ENCODE peak calls at places on chromosomes 1 and 21, in six cellular contexts. V is psoas muscle, H is stomach, E is GM13977, O is PC-3, P is HCT116. Q is an unnamed sample.

GRCh38 chr1:19926296-19927129 is 3.1 kb upstream of the PLA2G2E start:
- DNase-seq in V (no peak), E (no peak), H (no peak), O (peak; percentile 90), P (peak; percentile 74), Q (no peak)

GRCh38 chr1:25198731-25199231 is 33.5 kb downstream of the SYF2 start:
- DNase-seq in E (peak; percentile 53), V (no peak), P (no peak), H (peak; percentile 72), O (peak; percentile 3), Q (no peak)

GRCh38 chr21:22691643-22692042 is 1693.4 kb downstream of the NCAM2 start:
- DNase-seq in H (no peak), V (no peak), P (no peak), O (no peak), E (no peak), Q (no peak)

GRCh38 chr1:153805929-153806750 is 30.9 kb downstream of the SLC27A3 start:
- DNase-seq in O (no peak), P (no peak), V (peak; percentile 14), H (no peak), E (no peak), Q (no peak)

GRCh38 chr1:162161921-162162550 is 92.5 kb downstream of the NOS1AP start:
- DNase-seq in V (no peak), E (no peak), P (no peak), O (no peak), H (no peak), Q (no peak)

GRCh38 chr1:230425252-230426061 is 675 bp downstream of the PGBD5 start:
- DNase-seq in E (peak; percentile 45), O (no peak), V (no peak), H (no peak), P (no peak), Q (no peak)

GRCh38 chr1:80594013-80594412 is 1206.7 kb upstream of the ADGRL2 start:
- DNase-seq in E (no peak), V (no peak), P (no peak), H (no peak), O (peak; percentile 79), Q (no peak)

GRCh38 chr1:157272899-157273774 is 134.9 kb upstream of the ETV3 start:
- DNase-seq in P (no peak), E (no peak), O (no peak), V (no peak), H (no peak), Q (no peak)

GRCh38 chr1:204036882-204037645 is 35.9 kb upstream of the SOX13 start:
- DNase-seq in H (no peak), E (no peak), O (no peak), P (no peak), V (no peak), Q (no peak)
- TF ChIP-seq CTCF in H (no peak), E (no peak), O (peak; percentile 33), P (no peak), V (no peak), Q (no peak)

GRCh38 chr1:82565146-82565545 is 764.4 kb downstream of the ADGRL2 start:
- DNase-seq in E (no peak), O (peak; percentile 48), P (peak; percentile 59), H (no peak), V (no peak), Q (no peak)
- TF ChIP-seq CTCF in E (no peak), O (no peak), P (no peak), H (no peak), V (no peak), Q (no peak)

GRCh38 chr1:114959423-114959822 is 70.2 kb upstream of the TSHB start:
- DNase-seq in H (no peak), E (no peak), P (no peak), O (no peak), V (no peak), Q (no peak)

GRCh38 chr1:114956570-114956969 is 73.1 kb upstream of the TSHB start:
- DNase-seq in O (peak; percentile 12), H (no peak), P (peak; percentile 21), V (no peak), E (no peak), Q (no peak)
- TF ChIP-seq CTCF in O (peak; percentile 41), H (no peak), P (peak; percentile 24), V (peak; percentile 33), E (peak; percentile 50), Q (no peak)

GRCh38 chr1:236304682-236305081 is 22.9 kb upstream of the ERO1B start:
- DNase-seq in H (no peak), P (no peak), E (no peak), V (no peak), O (no peak), Q (no peak)

GRCh38 chr1:236303675-236304074 is 21.9 kb upstream of the ERO1B start:
- DNase-seq in H (no peak), P (no peak), O (no peak), E (peak; percentile 63), V (no peak), Q (no peak)

GRCh38 chr1:236311040-236311439 is 29.3 kb upstream of the ERO1B start:
- DNase-seq in H (no peak), O (no peak), E (no peak), P (no peak), V (no peak), Q (no peak)

GRCh38 chr1:236308827-236309226 is 27.1 kb upstream of the ERO1B start:
- DNase-seq in E (no peak), H (no peak), P (no peak), O (no peak), V (no peak), Q (no peak)

GRCh38 chr1:236307437-236307836 is 25.7 kb upstream of the ERO1B start:
- DNase-seq in O (no peak), V (no peak), H (no peak), E (no peak), P (no peak), Q (no peak)
- TF ChIP-seq CTCF in O (no peak), V (no peak), H (no peak), E (no peak), P (no peak), Q (no peak)

GRCh38 chr1:150809651-150810050 is 1.6 kb upstream of the CTSK start:
- DNase-seq in H (no peak), O (peak; percentile 22), E (no peak), P (no peak), V (no peak), Q (no peak)

GRCh38 chr1:150808851-150809250 is 791 bp upstream of the CTSK start:
- DNase-seq in P (no peak), H (no peak), E (no peak), V (no peak), O (no peak), Q (no peak)

GRCh38 chr1:150808134-150808533 is at the start of gene CTSK:
- DNase-seq in P (no peak), H (no peak), E (no peak), O (no peak), V (no peak), Q (no peak)

GRCh38 chr1:150813028-150813707 is 5.1 kb upstream of the CTSK start:
- DNase-seq in V (peak; percentile 62), O (peak; percentile 79), E (no peak), P (peak; percentile 16), H (peak; percentile 79), Q (peak; percentile 72)

GRCh38 chr1:150810958-150811676 is 3.1 kb upstream of the CTSK start:
- DNase-seq in E (no peak), V (no peak), P (no peak), O (no peak), H (peak; percentile 38), Q (no peak)
- TF ChIP-seq CTCF in E (no peak), V (no peak), P (no peak), O (no peak), H (no peak), Q (no peak)

DNA sequence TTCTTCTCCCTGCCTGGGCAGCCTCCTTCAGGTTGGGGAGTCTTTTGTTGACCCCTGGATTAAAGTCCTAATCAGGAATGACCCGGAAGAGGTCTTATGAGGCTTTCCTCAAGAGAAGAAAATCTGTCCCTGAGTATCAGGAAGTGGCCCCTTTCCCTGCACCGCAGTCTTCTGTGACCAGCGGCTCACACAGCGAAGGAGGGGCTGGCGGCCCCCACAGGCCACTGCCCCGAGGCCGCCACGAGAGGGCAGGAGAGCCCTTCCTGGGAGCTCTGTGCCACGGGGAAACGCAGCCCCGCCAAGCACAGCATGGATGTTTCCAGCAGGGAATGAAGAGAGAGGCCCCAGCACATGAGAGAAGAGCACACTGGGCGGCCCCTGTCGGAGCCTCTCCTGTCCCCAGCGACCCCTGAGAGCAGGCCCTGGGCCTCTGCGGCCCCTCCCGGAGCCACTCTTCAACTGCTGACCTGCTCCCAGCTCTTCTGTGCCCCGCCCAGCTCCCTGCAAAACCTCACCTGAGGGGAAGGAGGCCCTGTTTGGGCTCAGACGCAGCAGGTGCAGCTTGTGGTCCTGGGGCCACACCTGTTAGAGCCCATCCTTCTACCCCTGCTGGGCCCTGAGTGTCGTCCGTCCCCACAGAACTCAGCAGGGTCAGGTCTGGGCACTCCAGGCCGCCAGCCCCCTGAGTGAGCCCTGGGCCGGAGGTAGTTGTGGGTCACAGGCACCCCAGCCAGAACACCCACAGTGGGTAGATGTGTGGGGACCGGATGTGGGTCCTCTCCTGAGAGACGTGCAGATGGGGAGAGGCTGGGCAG is 4.9 kb upstream of the POFUT2 start:
- DNase-seq in H (peak; percentile 84), V (peak; percentile 91), E (peak; percentile 88), O (peak; percentile 90), P (peak; percentile 45), Q (peak; percentile 83)
- TF ChIP-seq CTCF in H (peak; percentile 97), V (peak; percentile 96), E (peak; percentile 93), O (peak; percentile 97), P (no peak), Q (peak; percentile 98)

GRCh38 chr1:156002182-156002911 is 18.4 kb downstream of the SSR2 start:
- DNase-seq in P (no peak), E (no peak), H (no peak), V (no peak), O (no peak), Q (peak; percentile 67)

GRCh38 chr1:156004843-156005593 is 15.7 kb downstream of the SSR2 start:
- DNase-seq in E (no peak), V (no peak), O (no peak), H (peak; percentile 57), P (no peak), Q (peak; percentile 41)

GRCh38 chr1:156006666-156007376 is 13.9 kb downstream of the SSR2 start:
- DNase-seq in E (no peak), H (no peak), P (no peak), V (no peak), O (peak; percentile 58), Q (no peak)

GRCh38 chr1:156001021-156001681 is 19.6 kb downstream of the SSR2 start:
- DNase-seq in H (no peak), V (no peak), P (no peak), O (no peak), E (no peak), Q (no peak)

DNA sequence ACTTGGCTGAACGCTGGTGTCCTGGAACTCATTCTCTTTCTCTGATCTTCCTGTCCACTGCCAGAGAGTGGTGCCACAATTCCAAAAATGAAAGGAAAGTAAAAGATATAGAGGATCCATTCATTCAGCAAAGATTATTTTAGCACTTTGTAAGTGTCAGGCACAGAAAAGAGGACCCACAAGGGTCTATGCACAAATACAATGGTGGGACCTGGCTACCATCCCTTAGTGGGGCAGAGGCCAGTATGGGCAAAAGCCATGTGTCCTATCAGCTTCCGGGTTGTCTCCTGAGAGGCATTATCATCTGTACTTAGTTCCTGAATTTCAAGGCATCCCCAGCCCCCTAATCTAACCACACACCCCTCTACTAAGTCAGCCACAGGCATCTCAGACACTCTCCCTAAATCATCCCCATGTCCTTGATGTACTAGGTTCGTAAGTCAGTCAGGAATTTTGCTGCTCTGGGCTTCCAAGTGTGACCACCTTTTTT is 19.0 kb downstream of the SSR2 start:
- DNase-seq in H (no peak), E (no peak), P (no peak), V (no peak), O (no peak), Q (no peak)
- TF ChIP-seq CTCF in H (no peak), E (no peak), P (no peak), V (no peak), O (no peak), Q (no peak)

GRCh38 chr1:43981636-43982035 is 2.6 kb downstream of the B4GALT2 start:
- DNase-seq in P (no peak), H (no peak), E (no peak), V (no peak), O (no peak), Q (no peak)
- TF ChIP-seq CTCF in P (no peak), H (no peak), E (no peak), V (no peak), O (no peak), Q (no peak)

Q was measured in lung.